ENCODE peak calls at places on chromosome 18, in four cellular contexts. One of them, this sample, is unnamed.

GRCh38 chr18:25734336-25734735 is 356.1 kb downstream of the SS18 start:
- DNase-seq in GF-D8: no peak
- DNase-seq in IMR-90: no peak
- DNase-seq in NCI-H1930: no peak
- DNase-seq in this sample: no peak

GRCh38 chr18:49001587-49001986 is 50.8 kb upstream of the SMAD7 start:
- DNase-seq in GF-D8: no peak
- DNase-seq in IMR-90: no peak
- DNase-seq in NCI-H1930: no peak
- DNase-seq in this sample: no peak

GRCh38 chr18:9814431-9814830 is 71.3 kb upstream of the TXNDC2 start:
- DNase-seq in GF-D8: no peak
- DNase-seq in IMR-90: peak
- DNase-seq in NCI-H1930: no peak
- DNase-seq in this sample: peak

GRCh38 chr18:57983472-57983871 is 60.6 kb upstream of the NEDD4L start:
- DNase-seq in GF-D8: no peak
- DNase-seq in IMR-90: no peak
- DNase-seq in NCI-H1930: no peak
- DNase-seq in this sample: no peak

GRCh38 chr18:63322908-63323634 is 3.5 kb upstream of the BCL2 start:
- DNase-seq in GF-D8: peak
- DNase-seq in IMR-90: peak
- DNase-seq in NCI-H1930: peak
- DNase-seq in this sample: peak

GRCh38 chr18:44911773-44912172 is 231.1 kb downstream of the SETBP1 start:
- DNase-seq in GF-D8: no peak
- DNase-seq in IMR-90: no peak
- DNase-seq in NCI-H1930: no peak
- DNase-seq in this sample: no peak

GRCh38 chr18:934518-935123 is 29.9 kb downstream of the ADCYAP1 start:
- DNase-seq in GF-D8: no peak
- DNase-seq in IMR-90: no peak
- DNase-seq in NCI-H1930: no peak
- DNase-seq in this sample: no peak

GRCh38 chr18:24063121-24063731 is 48.7 kb downstream of the TTC39C start:
- DNase-seq in GF-D8: no peak
- DNase-seq in IMR-90: peak
- DNase-seq in NCI-H1930: no peak
- DNase-seq in this sample: peak

GRCh38 chr18:59264651-59265245 is 8.5 kb downstream of the RAX start:
- DNase-seq in GF-D8: no peak
- DNase-seq in IMR-90: no peak
- DNase-seq in NCI-H1930: no peak
- DNase-seq in this sample: no peak

GRCh38 chr18:52326001-52326400 is 14.0 kb upstream of the DCC start:
- DNase-seq in GF-D8: no peak
- DNase-seq in IMR-90: peak
- DNase-seq in NCI-H1930: no peak
- DNase-seq in this sample: peak

GRCh38 chr18:61589724-61590065 is 256.5 kb downstream of the CDH20 start:
- DNase-seq in GF-D8: no peak
- DNase-seq in IMR-90: peak
- DNase-seq in NCI-H1930: no peak
- DNase-seq in this sample: peak

GRCh38 chr18:32289480-32290075 is 99.7 kb downstream of the MEP1B start:
- DNase-seq in GF-D8: no peak
- DNase-seq in IMR-90: peak
- DNase-seq in NCI-H1930: peak
- DNase-seq in this sample: peak

GRCh38 chr18:50218432-50219197 is 23.7 kb upstream of the MYO5B start:
- DNase-seq in GF-D8: no peak
- DNase-seq in IMR-90: peak
- DNase-seq in NCI-H1930: no peak
- DNase-seq in this sample: peak

GRCh38 chr18:76209597-76209996 is 285.4 kb downstream of the ZNF516 start:
- DNase-seq in GF-D8: no peak
- DNase-seq in IMR-90: peak
- DNase-seq in NCI-H1930: no peak
- DNase-seq in this sample: peak

GRCh38 chr18:12410121-12410520 is 2.4 kb downstream of the PRELID3A start:
- DNase-seq in GF-D8: no peak
- DNase-seq in IMR-90: no peak
- DNase-seq in NCI-H1930: no peak
- DNase-seq in this sample: no peak

GRCh38 chr18:49041677-49042570 is 91.2 kb upstream of the SMAD7 start:
- DNase-seq in GF-D8: no peak
- DNase-seq in IMR-90: peak
- DNase-seq in NCI-H1930: no peak
- DNase-seq in this sample: no peak

GRCh38 chr18:59264136-59264571 is 9.1 kb downstream of the RAX start:
- DNase-seq in GF-D8: no peak
- DNase-seq in IMR-90: no peak
- DNase-seq in NCI-H1930: no peak
- DNase-seq in this sample: no peak

GRCh38 chr18:57749604-57749970 is 53.5 kb downstream of the ATP8B1 start:
- DNase-seq in GF-D8: no peak
- DNase-seq in IMR-90: no peak
- DNase-seq in NCI-H1930: no peak
- DNase-seq in this sample: no peak

This sample was measured in foreskin fibroblast.